ENCODE peak calls at places on chromosomes 16 and 17, in ten cellular contexts. I is DND-41, Y is astrocyte, F is tibial nerve, R is epithelial cell of esophagus, C is right cardiac atrium, A is GM12865, T is pancreas, S is K562, E is cardiac fibroblast. H is an unnamed sample.

GRCh38 chr17:79478051-79478461 is 132.8 kb downstream of the RBFOX3 start:
- DNase-seq in I (no peak), Y (peak), F (no peak), R (no peak), C (no peak), A (no peak), T (no peak), S (peak), E (no peak), H (no peak)

GRCh38 chr17:64506201-64506575 is at the start of gene DDX5:
- DNase-seq in I (peak), Y (no peak), F (peak), R (no peak), C (peak), A (peak), T (peak), S (peak), E (peak), H (peak)

GRCh38 chr16:65782537-65783290 is 583.8 kb upstream of the CDH5 start:
- DNase-seq in I (no peak), Y (peak), F (no peak), R (peak), C (peak), A (no peak), T (no peak), S (no peak), E (peak), H (peak)

GRCh38 chr16:56593573-56594291 is 4.4 kb downstream of the MT3 start:
- DNase-seq in I (no peak), Y (no peak), F (no peak), R (no peak), C (no peak), A (no peak), T (no peak), S (no peak), E (no peak), H (no peak)

GRCh38 chr17:5584383-5584951 is at the start of gene NLRP1:
- DNase-seq in I (peak), Y (peak), F (peak), R (peak), C (peak), A (peak), T (peak), S (no peak), E (peak), H (peak)

GRCh38 chr16:31214705-31215286 is 877 bp downstream of the TRIM72 start:
- DNase-seq in I (no peak), Y (no peak), F (no peak), R (no peak), C (peak), A (no peak), T (no peak), S (no peak), E (no peak), H (no peak)

GRCh38 chr16:70588565-70588964 is 57.8 kb upstream of the IL34 start:
- DNase-seq in I (no peak), Y (peak), F (no peak), R (peak), C (no peak), A (no peak), T (no peak), S (no peak), E (peak), H (no peak)

GRCh38 chr17:63537991-63538692 is 12.1 kb upstream of the DCAF7 start:
- DNase-seq in I (no peak), Y (no peak), F (no peak), R (no peak), C (no peak), A (no peak), T (no peak), S (no peak), E (no peak), H (no peak)

GRCh38 chr16:17942067-17942466 is 394.5 kb downstream of the NPIPA8 start:
- DNase-seq in I (no peak), Y (no peak), F (no peak), R (no peak), C (no peak), A (no peak), T (no peak), S (no peak), E (no peak), H (no peak)

GRCh38 chr16:31108035-31108793 is at the start of gene BCKDK:
- DNase-seq in I (peak), Y (peak), F (no peak), R (peak), C (peak), A (peak), T (peak), S (peak), E (peak), H (no peak)

GRCh38 chr16:88914750-88915368 is 48.4 kb upstream of the PABPN1L start:
- DNase-seq in I (no peak), Y (peak), F (peak), R (no peak), C (peak), A (no peak), T (no peak), S (no peak), E (peak), H (no peak)

GRCh38 chr17:8629371-8630226 is 926 bp downstream of the MYH10 start:
- DNase-seq in I (peak), Y (no peak), F (no peak), R (peak), C (peak), A (no peak), T (peak), S (peak), E (peak), H (no peak)

GRCh38 chr16:79171504-79172240 is 428.9 kb downstream of the MAF start:
- DNase-seq in I (no peak), Y (no peak), F (no peak), R (no peak), C (no peak), A (no peak), T (no peak), S (no peak), E (no peak), H (no peak)

GRCh38 chr17:5698959-5699358 is 114.7 kb upstream of the NLRP1 start:
- DNase-seq in I (no peak), Y (no peak), F (no peak), R (no peak), C (no peak), A (no peak), T (no peak), S (no peak), E (no peak), H (no peak)

GRCh38 chr16:89352091-89352681 is 134.7 kb downstream of the ZNF778 start:
- DNase-seq in I (no peak), Y (no peak), F (no peak), R (peak), C (peak), A (no peak), T (no peak), S (no peak), E (no peak), H (no peak)

GRCh38 chr16:88070341-88070740 is 119.1 kb downstream of the BANP start:
- DNase-seq in I (no peak), Y (no peak), F (no peak), R (no peak), C (peak), A (no peak), T (no peak), S (no peak), E (no peak), H (no peak)

GRCh38 chr17:65394811-65395472 is 166.5 kb downstream of the AXIN2 start:
- DNase-seq in I (no peak), Y (no peak), F (no peak), R (no peak), C (no peak), A (no peak), T (no peak), S (no peak), E (no peak), H (no peak)

GRCh38 chr17:57895382-57896060 is 45.7 kb upstream of the MRPS23 start:
- DNase-seq in I (no peak), Y (no peak), F (no peak), R (no peak), C (peak), A (no peak), T (peak), S (no peak), E (no peak), H (no peak)

GRCh38 chr17:57899391-57899790 is 49.5 kb upstream of the MRPS23 start:
- DNase-seq in I (no peak), Y (no peak), F (no peak), R (peak), C (peak), A (no peak), T (no peak), S (no peak), E (no peak), H (no peak)

GRCh38 chr17:57899822-57900221 is 50.0 kb upstream of the MRPS23 start:
- DNase-seq in I (no peak), Y (no peak), F (no peak), R (no peak), C (peak), A (peak), T (peak), S (no peak), E (no peak), H (no peak)

GRCh38 chr17:57900991-57901743 is 51.3 kb upstream of the MRPS23 start:
- DNase-seq in I (no peak), Y (no peak), F (no peak), R (peak), C (no peak), A (no peak), T (peak), S (no peak), E (no peak), H (no peak)

DNA sequence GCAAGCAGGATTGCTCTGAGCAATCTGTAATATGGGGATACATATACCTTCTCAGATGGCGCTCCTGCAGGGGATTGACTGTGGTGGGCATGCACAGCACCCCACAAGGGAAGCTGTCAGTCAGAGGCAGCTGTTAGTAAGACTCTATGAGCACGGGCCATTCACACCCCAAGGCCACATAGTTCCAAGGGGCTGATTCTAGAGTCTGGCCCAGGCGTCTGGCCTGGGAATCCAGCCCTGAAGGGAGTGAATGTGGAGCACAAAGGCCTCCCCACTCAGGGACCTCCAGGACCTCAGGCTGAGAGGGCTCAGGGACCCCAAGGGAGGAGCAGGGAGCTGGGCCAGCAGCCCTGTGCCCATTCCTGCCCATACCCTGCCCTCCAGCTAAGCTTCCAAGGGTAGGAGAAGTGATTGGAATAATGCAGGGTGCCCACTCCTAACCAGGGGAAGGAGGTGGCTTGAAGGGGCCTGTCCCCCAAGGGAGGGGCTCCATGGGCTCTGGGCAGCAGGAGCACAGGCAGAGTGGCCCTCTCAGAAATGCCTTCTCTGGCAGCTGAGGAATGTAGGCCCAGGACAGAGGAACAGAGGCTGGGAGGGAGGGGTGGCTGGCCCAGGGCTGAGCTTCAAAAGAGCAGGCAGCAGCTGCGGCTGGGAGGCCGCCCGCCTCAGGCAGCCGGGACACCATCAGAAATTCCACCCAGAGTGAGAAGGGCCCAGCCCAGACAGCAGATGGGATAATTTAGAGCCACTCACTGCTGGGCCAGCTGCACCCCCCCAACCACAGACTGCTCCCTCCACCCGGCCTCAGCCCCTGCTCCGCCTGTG is 48.9 kb upstream of the MRPS23 start:
- DNase-seq in I (no peak), Y (peak), F (no peak), R (no peak), C (peak), A (no peak), T (no peak), S (no peak), E (peak), H (no peak)
- H3K4me3 ChIP-seq in I (no peak), Y (no peak), F (no peak), R (no peak), C (no peak), A (no peak), T (no peak), S (no peak), E (no peak), H (no peak)

GRCh38 chr17:48093341-48094045 is 7.8 kb downstream of the CBX1 start:
- DNase-seq in I (no peak), Y (no peak), F (no peak), R (peak), C (no peak), A (no peak), T (no peak), S (no peak), E (no peak), H (no peak)
- H3K4me3 ChIP-seq in I (no peak), Y (no peak), F (no peak), R (no peak), C (no peak), A (no peak), T (no peak), S (no peak), E (no peak), H (no peak)

GRCh38 chr17:30816165-30816564 is 8.3 kb downstream of the CRLF3 start:
- DNase-seq in I (no peak), Y (no peak), F (no peak), R (no peak), C (no peak), A (no peak), T (no peak), S (no peak), E (no peak), H (no peak)
- H3K4me3 ChIP-seq in I (no peak), Y (no peak), F (no peak), R (no peak), C (no peak), A (no peak), T (no peak), S (no peak), E (no peak), H (no peak)

DNA sequence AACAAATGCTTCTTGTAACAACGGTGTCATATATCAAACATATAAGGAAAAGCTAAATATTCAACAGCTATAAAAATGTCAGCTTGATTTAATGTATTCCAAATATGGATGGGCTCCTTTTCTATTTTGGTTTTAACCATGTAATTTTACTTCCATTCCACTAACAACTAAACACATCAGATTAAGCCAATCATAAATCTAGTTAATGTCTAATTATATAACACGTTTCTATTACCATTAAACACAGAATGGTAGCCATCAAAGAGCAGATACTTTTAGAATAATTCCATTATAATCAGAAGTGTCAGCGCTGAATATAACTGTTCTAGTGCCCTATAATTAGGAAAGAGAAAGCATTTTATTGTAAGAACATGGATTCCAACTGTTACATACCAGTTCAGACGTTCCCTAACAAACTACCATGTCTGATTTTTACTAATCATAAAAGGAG is 10.0 kb downstream of the CMC2 start:
- DNase-seq in I (no peak), Y (no peak), F (no peak), R (no peak), C (no peak), A (no peak), T (no peak), S (no peak), E (no peak), H (no peak)
- H3K4me3 ChIP-seq in I (no peak), Y (no peak), F (no peak), R (no peak), C (peak), A (peak), T (no peak), S (no peak), E (no peak), H (no peak)

DNA sequence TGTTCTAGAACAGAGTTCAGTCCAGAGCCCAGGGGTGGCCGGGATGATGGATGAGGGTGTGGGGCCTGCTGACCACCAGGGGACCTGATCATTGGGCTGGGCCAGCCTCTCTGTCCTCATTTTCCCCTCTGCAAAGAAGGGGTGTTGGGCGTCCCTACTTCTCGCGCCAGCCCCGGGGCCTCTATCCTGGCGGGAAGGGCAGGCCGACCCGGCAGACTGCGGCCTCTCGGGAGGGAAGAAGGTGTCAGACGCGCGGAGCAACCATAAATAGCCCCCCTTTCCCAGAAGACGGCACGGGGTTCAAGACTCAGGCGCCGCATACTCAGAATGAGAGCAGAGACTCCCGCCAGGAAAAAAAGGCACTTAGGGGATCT is 1.9 kb upstream of the CACNA1G start:
- DNase-seq in I (no peak), Y (no peak), F (no peak), R (no peak), C (no peak), A (no peak), T (no peak), S (no peak), E (no peak), H (no peak)
- H3K4me3 ChIP-seq in I (no peak), Y (no peak), F (no peak), R (no peak), C (no peak), A (no peak), T (no peak), S (no peak), E (no peak), H (no peak)

GRCh38 chr17:31319253-31319661 is 2.2 kb downstream of the EVI2A start:
- DNase-seq in I (no peak), Y (no peak), F (no peak), R (no peak), C (no peak), A (peak), T (no peak), S (no peak), E (no peak), H (no peak)
- H3K4me3 ChIP-seq in I (no peak), Y (no peak), F (no peak), R (no peak), C (peak), A (peak), T (no peak), S (no peak), E (no peak), H (no peak)

DNA sequence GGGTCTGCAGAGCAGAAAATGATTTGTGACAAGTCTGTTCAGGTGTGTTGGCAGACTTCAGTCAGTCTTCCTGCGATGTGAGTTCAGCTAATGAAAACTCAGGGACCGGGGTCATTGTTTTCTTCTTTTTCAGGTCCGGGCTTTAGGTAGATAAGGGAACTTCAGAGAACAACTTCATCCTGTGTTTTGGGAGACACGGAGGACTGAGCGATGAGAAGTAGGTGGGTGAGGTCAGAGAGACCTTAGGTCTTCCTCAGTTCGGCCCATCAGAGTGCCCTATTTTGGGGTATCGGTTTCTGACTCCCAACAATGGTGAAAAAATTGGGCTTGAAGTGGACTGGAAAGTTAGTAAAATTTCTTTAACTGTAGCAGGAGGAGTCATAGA is 88.9 kb upstream of the ATF7IP2 start:
- DNase-seq in I (no peak), Y (no peak), F (no peak), R (no peak), C (no peak), A (peak), T (no peak), S (no peak), E (no peak), H (no peak)
- H3K4me3 ChIP-seq in I (no peak), Y (no peak), F (no peak), R (no peak), C (no peak), A (peak), T (no peak), S (no peak), E (no peak), H (no peak)

GRCh38 chr17:77440571-77440981 is 299.8 kb downstream of the SEC14L1 start:
- DNase-seq in I (peak), Y (no peak), F (no peak), R (no peak), C (no peak), A (peak), T (no peak), S (no peak), E (no peak), H (no peak)

GRCh38 chr17:77443743-77444260 is 303.0 kb downstream of the SEC14L1 start:
- DNase-seq in I (no peak), Y (no peak), F (no peak), R (no peak), C (no peak), A (no peak), T (no peak), S (no peak), E (no peak), H (no peak)

GRCh38 chr17:77442976-77443742 is 302.4 kb downstream of the SEC14L1 start:
- DNase-seq in I (peak), Y (no peak), F (no peak), R (no peak), C (no peak), A (no peak), T (no peak), S (no peak), E (no peak), H (no peak)

GRCh38 chr17:77439382-77440013 is 298.7 kb downstream of the SEC14L1 start:
- DNase-seq in I (no peak), Y (no peak), F (no peak), R (no peak), C (peak), A (no peak), T (no peak), S (no peak), E (no peak), H (no peak)

GRCh38 chr17:77441130-77441920 is 300.6 kb downstream of the SEC14L1 start:
- DNase-seq in I (peak), Y (no peak), F (no peak), R (no peak), C (no peak), A (peak), T (no peak), S (no peak), E (no peak), H (no peak)
- H3K4me3 ChIP-seq in I (no peak), Y (no peak), F (no peak), R (no peak), C (no peak), A (peak), T (no peak), S (no peak), E (no peak), H (no peak)

GRCh38 chr17:15513859-15514446 is 46.5 kb upstream of the CDRT4 start:
- DNase-seq in I (no peak), Y (peak), F (no peak), R (no peak), C (no peak), A (no peak), T (no peak), S (no peak), E (peak), H (no peak)
- H3K4me3 ChIP-seq in I (no peak), Y (no peak), F (no peak), R (no peak), C (no peak), A (no peak), T (no peak), S (no peak), E (no peak), H (no peak)